ENCODE peak calls at places on chromosomes 2 and 18, in six cellular contexts. K, C, N, H, J and W are unnamed samples.

GRCh38 chr2:98334439-98335078 is 11.7 kb upstream of the CNGA3 start:
- DNase-seq in H (no peak), C (no peak), K (peak; percentile 50), N (no peak), J (peak; percentile 22), W (no peak)

GRCh38 chr2:8451273-8451672 is 230.6 kb upstream of the ID2 start:
- DNase-seq in J (no peak), H (no peak), N (no peak), K (no peak), C (no peak), W (no peak)

GRCh38 chr2:10427568-10427975 is 20.6 kb downstream of the ODC1 start:
- DNase-seq in N (no peak), K (no peak), J (no peak), C (no peak), H (no peak), W (no peak)

GRCh38 chr2:5696741-5697521 is 4.7 kb downstream of the SOX11 start:
- DNase-seq in H (no peak), C (no peak), J (no peak), N (no peak), K (no peak), W (no peak)

GRCh38 chr2:215833531-215834162 is 179.7 kb downstream of the MREG start:
- DNase-seq in K (peak; percentile 65), N (peak; percentile 19), J (peak; percentile 94), H (peak; percentile 100), C (no peak), W (peak; percentile 20)

GRCh38 chr18:55275042-55275897 is 312.7 kb downstream of the TCF4 start:
- DNase-seq in J (peak; percentile 28), H (no peak), K (peak; percentile 23), C (no peak), N (no peak), W (peak; percentile 24)

GRCh38 chr2:118249531-118249930 is 161.3 kb downstream of the INSIG2 start:
- DNase-seq in J (no peak), H (no peak), K (no peak), N (no peak), C (peak; percentile 64), W (peak; percentile 78)

GRCh38 chr2:80489718-80490117 is 185.2 kb upstream of the LRRTM1 start:
- DNase-seq in N (no peak), C (no peak), H (no peak), J (peak; percentile 34), K (peak; percentile 4), W (no peak)

GRCh38 chr18:30632058-30632718 is 410.4 kb downstream of the DSC3 start:
- DNase-seq in K (no peak), H (no peak), C (no peak), N (no peak), J (no peak), W (no peak)

GRCh38 chr2:51350100-51350499 is 318.2 kb upstream of the NRXN1 start:
- DNase-seq in K (peak; percentile 22), J (peak; percentile 56), N (no peak), H (no peak), C (no peak), W (no peak)

GRCh38 chr2:11855120-11855760 is 108.8 kb downstream of the LPIN1 start:
- DNase-seq in J (no peak), C (no peak), N (no peak), H (no peak), K (no peak), W (no peak)

GRCh38 chr2:19812166-19812565 is 89.6 kb downstream of the TTC32 start:
- DNase-seq in H (no peak), N (no peak), C (no peak), K (no peak), J (no peak), W (no peak)

GRCh38 chr2:18440141-18440605 is 120.3 kb downstream of the RDH14 start:
- DNase-seq in N (no peak), K (no peak), H (no peak), C (no peak), J (no peak), W (no peak)

GRCh38 chr18:31789409-31789808 is 28.7 kb upstream of the SLC25A52 start:
- DNase-seq in J (no peak), K (no peak), N (no peak), H (peak; percentile 28), C (no peak), W (no peak)

GRCh38 chr2:217412299-217412698 is 552.4 kb upstream of the TNP1 start:
- DNase-seq in J (peak; percentile 6), N (no peak), C (no peak), H (no peak), K (no peak), W (no peak)

GRCh38 chr2:192313773-192314172 is 119.0 kb upstream of the TMEFF2 start:
- DNase-seq in K (no peak), N (no peak), C (no peak), H (no peak), J (no peak), W (no peak)

GRCh38 chr2:57552885-57553284 is 493.7 kb upstream of the VRK2 start:
- DNase-seq in J (no peak), C (no peak), K (no peak), N (no peak), H (no peak), W (peak; percentile 4)

GRCh38 chr2:149799296-149799695 is 211.7 kb upstream of the MMADHC start:
- DNase-seq in C (no peak), J (peak; percentile 52), N (no peak), K (peak; percentile 35), H (no peak), W (peak; percentile 11)

GRCh38 chr2:191946471-191947182 is 99.7 kb upstream of the CAVIN2 start:
- DNase-seq in J (no peak), N (no peak), K (no peak), C (no peak), H (no peak), W (peak; percentile 4)

GRCh38 chr2:25521665-25522387 is 151.6 kb downstream of the DTNB start:
- DNase-seq in C (peak; percentile 90), H (peak; percentile 72), N (peak; percentile 42), J (peak; percentile 86), K (peak; percentile 76), W (peak; percentile 85)

GRCh38 chr18:33839452-33840225 is 261.6 kb downstream of the ASXL3 start:
- DNase-seq in N (peak; percentile 38), H (peak; percentile 55), J (peak; percentile 59), K (peak; percentile 33), C (no peak), W (peak; percentile 57)
- TF ChIP-seq MYC in N (no peak), H (no peak), J (no peak), K (no peak), C (no peak), W (no peak)

DNA sequence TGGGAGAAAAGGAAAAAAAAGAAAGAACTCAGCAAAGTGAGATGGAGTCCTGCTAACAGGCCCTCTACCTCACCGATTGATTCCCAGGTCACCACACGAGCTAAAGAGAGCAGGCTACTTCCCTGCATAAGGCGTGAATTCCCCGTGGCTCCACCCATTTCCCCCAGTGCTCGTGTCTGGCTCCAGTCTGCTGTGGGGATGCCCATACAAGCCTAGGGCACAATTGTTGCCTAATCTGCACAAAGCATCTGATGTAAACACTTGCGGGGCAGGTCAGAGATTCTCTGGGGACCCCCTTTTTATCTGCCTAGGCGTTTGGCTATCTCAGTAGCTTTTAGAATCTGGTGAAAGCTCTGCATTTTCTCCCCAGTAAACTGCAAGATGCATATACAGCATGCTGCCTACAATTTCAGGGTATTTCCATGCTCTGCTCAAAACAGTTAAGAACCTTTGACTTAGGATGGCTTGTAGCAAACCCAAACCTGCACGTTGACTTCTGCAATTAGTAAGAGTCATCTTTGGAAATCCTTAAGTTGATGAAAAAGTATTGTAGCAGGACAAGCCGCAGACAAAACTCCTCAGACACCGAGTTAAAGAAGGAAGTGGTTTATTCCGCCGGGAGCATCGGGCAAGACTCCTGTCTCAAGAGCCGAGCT is 34.8 kb downstream of the MYO3B start:
- DNase-seq in C (peak; percentile 64), K (no peak), N (no peak), J (no peak), H (no peak), W (peak; percentile 65)
- TF ChIP-seq MYC in C (no peak), K (no peak), N (no peak), J (no peak), H (no peak), W (no peak)

GRCh38 chr2:28406276-28407096 is 13.8 kb downstream of the FOSL2 start:
- DNase-seq in N (no peak), C (no peak), J (peak; percentile 52), H (no peak), K (no peak), W (peak; percentile 96)
- TF ChIP-seq MYC in N (no peak), C (no peak), J (no peak), H (no peak), K (no peak), W (no peak)

GRCh38 chr2:2646312-2647051 is 315.4 kb upstream of the MYT1L start:
- DNase-seq in J (no peak), C (no peak), K (no peak), N (no peak), H (no peak), W (no peak)

GRCh38 chr2:2642906-2643890 is 312.1 kb upstream of the MYT1L start:
- DNase-seq in J (no peak), C (no peak), N (no peak), K (no peak), H (no peak), W (no peak)

GRCh38 chr2:2644040-2644439 is 313.0 kb upstream of the MYT1L start:
- DNase-seq in H (no peak), C (no peak), K (no peak), J (no peak), N (no peak), W (no peak)

GRCh38 chr2:2647156-2647555 is 316.1 kb upstream of the MYT1L start:
- DNase-seq in N (no peak), C (no peak), H (no peak), K (no peak), J (no peak), W (no peak)

GRCh38 chr2:2645162-2645855 is 314.2 kb upstream of the MYT1L start:
- DNase-seq in J (no peak), K (no peak), N (no peak), C (no peak), H (no peak), W (no peak)
- TF ChIP-seq MYC in J (no peak), K (no peak), N (no peak), C (no peak), H (no peak), W (no peak)